ENCODE peak calls at places on chromosomes 2 and 18, in five cellular contexts. S is A549, E is psoas muscle, U is fibroblast of lung, B is endodermal cell. P is an unnamed sample. For H3K4me1, the result is how much of the 10 kb centered on the place peaks cover.

GRCh38 chr2:128798502-128799283 is 480.0 kb upstream of the HS6ST1 start:
- DNase-seq in S (no peak), E (no peak), U (no peak), B (peak), P (no peak)

GRCh38 chr2:1294882-1295281 is 118.4 kb upstream of the TPO start:
- DNase-seq in S (no peak), E (no peak), U (no peak), B (no peak), P (peak)

GRCh38 chr2:240747256-240747655 is 55.6 kb downstream of the AQP12A start:
- DNase-seq in S (no peak), E (no peak), U (no peak), B (no peak), P (no peak)

GRCh38 chr2:96400049-96401000 is 64.8 kb downstream of the NCAPH start:
- DNase-seq in S (no peak), E (no peak), U (no peak), B (no peak), P (no peak)

GRCh38 chr2:44171018-44171417 is 2.3 kb downstream of the PPM1B start:
- DNase-seq in S (no peak), E (no peak), U (peak), B (no peak), P (no peak)

GRCh38 chr2:170928036-170928823 is 823 bp upstream of the GORASP2 start:
- DNase-seq in S (peak), E (no peak), U (peak), B (peak), P (no peak)

GRCh38 chr2:239576784-239577183 is 176.0 kb upstream of the HDAC4 start:
- DNase-seq in S (no peak), E (no peak), U (no peak), B (no peak), P (no peak)

GRCh38 chr18:23204589-23205235 is 69.4 kb downstream of the CABLES1 start:
- DNase-seq in S (no peak), E (no peak), U (no peak), B (no peak), P (no peak)

GRCh38 chr2:43960921-43961320 is 34.9 kb downstream of the LRPPRC start:
- DNase-seq in S (no peak), E (no peak), U (no peak), B (no peak), P (no peak)

GRCh38 chr18:23735021-23735464 is 45.8 kb downstream of the LAMA3 start:
- DNase-seq in S (no peak), E (no peak), U (peak), B (no peak), P (no peak)

GRCh38 chr2:205177505-205177904 is 504.8 kb upstream of the NRP2 start:
- DNase-seq in S (no peak), E (no peak), U (no peak), B (no peak), P (no peak)

GRCh38 chr2:142834003-142834402 is 43.5 kb upstream of the KYNU start:
- DNase-seq in S (no peak), E (no peak), U (peak), B (no peak), P (no peak)

GRCh38 chr2:106094101-106094860 is 99.8 kb downstream of the UXS1 start:
- DNase-seq in S (no peak), E (no peak), U (no peak), B (peak), P (peak)

GRCh38 chr2:173898178-173898668 is 67.0 kb downstream of the SP3 start:
- DNase-seq in S (no peak), E (no peak), U (peak), B (no peak), P (no peak)

GRCh38 chr2:165391791-165392190 is 77.7 kb upstream of the CSRNP3 start:
- DNase-seq in S (no peak), E (no peak), U (no peak), B (no peak), P (no peak)

GRCh38 chr2:8078760-8079159 is 603.1 kb upstream of the ID2 start:
- DNase-seq in S (no peak), E (no peak), U (no peak), B (no peak), P (no peak)

GRCh38 chr18:79804130-79804772 is 6.5 kb downstream of the KCNG2 start:
- DNase-seq in S (no peak), E (no peak), U (no peak), B (no peak), P (no peak)

GRCh38 chr2:55232863-55233657 is 572 bp downstream of the RPS27A start:
- DNase-seq in S (no peak), E (peak), U (peak), B (peak), P (no peak)

GRCh38 chr2:715847-716573 is 38.8 kb upstream of the TMEM18 start:
- DNase-seq in S (no peak), E (no peak), U (peak), B (no peak), P (no peak)

GRCh38 chr2:69549421-69549820 is 94.1 kb downstream of the AAK1 start:
- DNase-seq in S (no peak), E (no peak), U (no peak), B (no peak), P (no peak)

DNA sequence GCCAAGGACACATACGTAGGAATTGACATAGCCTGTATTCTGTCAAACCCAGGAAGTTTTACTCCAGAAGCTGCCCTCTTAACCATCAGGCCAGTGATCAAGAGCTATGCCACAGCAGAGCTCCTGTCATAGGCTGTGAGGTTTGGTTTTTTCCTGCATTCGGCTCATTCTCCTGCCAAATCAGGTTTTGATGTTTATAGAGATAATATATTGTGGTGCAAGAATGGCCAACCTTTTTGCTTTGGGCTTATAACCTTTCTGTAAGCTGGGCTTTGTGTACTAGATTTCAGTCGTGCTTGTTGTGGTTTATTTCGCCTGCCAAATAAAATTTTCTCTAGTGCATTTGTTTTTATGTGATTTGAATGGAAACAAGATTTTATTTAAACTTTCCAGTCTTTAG is 2.4 kb downstream of the KDM3A start:
- DNase-seq in S (no peak), E (no peak), U (no peak), B (no peak), P (no peak)
- H3K4me1 ChIP-seq in S (under half), E (half or more), U (under half), B (under half), P (half or more)

GRCh38 chr2:42217307-42217706 is 48.2 kb downstream of the EML4 start:
- DNase-seq in S (no peak), E (no peak), U (peak), B (no peak), P (no peak)
- TF ChIP-seq CTCF in S (no peak), E (no peak), U (no peak), B (no peak), P (no peak)

DNA sequence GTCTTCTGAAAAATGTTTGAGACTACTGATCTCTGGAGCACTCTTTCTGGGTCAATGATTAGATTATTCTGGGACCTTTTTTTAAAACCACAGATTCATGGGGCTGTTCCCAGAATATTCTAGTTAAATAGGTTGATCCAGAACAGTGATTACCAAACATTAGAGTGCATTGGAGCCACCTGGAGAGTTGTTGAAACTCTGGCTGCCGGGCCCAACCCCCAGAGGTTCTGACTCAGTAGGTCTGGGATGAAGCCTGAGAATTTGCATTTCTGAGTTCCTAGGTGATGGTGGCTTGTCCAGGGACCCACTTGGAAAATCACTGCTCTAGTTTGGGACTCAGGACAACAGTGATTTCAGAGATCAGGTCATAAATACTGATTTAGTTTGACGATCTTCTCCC is 197.3 kb downstream of the PTPRM start:
- DNase-seq in S (no peak), E (no peak), U (no peak), B (no peak), P (no peak)
- H3K4me1 ChIP-seq in S (half or more), E (half or more), U (under half), B (under half), P (under half)

GRCh38 chr2:34368304-34368703 is 769.2 kb upstream of the FAM98A start:
- DNase-seq in S (no peak), E (no peak), U (no peak), B (peak), P (no peak)

GRCh38 chr2:34365512-34365911 is 766.4 kb upstream of the FAM98A start:
- DNase-seq in S (no peak), E (no peak), U (no peak), B (no peak), P (no peak)

DNA sequence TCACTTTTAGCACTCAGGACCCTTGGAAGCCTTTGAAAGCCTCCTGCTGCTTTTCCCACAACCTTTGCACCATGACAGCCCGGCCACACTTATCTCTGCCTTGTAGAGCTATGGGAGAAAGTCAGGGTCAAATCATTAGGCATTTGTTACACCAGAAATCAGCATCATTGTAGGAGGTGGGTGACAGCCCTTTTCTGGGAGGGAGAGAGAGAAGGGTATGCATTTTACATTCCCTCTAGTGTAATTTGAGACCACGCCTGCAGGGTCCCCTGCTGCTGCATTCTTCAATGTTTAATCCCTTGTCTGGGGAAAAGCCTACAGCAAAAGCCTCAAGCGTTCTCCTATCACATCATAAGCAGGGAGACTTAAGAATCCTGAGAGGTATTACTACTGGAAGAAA is 766.8 kb upstream of the FAM98A start:
- DNase-seq in S (no peak), E (no peak), U (no peak), B (peak), P (no peak)
- TF ChIP-seq CTCF in S (no peak), E (no peak), U (no peak), B (peak), P (no peak)

DNA sequence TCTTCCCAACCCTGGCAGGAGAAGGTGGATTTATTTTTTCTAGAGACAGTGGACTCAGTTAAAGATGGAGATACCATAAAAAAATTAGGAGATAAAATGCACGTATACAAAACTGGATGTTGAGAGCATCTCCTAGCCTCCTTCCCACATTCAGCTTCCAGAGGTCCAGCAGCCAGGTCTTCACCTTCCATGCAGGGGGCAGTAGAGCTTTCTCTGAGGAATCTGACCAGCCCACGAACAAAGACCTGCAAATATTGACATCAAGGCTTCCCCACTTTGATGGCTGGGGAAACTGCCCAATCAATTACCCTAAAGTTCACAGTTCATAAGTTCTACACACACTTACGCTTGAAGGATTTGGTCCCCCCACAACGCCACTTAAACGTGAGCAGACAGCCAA is 24.5 kb downstream of the AQP4 start:
- DNase-seq in S (no peak), E (no peak), U (no peak), B (peak), P (no peak)
- H3K4me1 ChIP-seq in S (under half), E (under half), U (under half), B (under half), P (under half)

GRCh38 chr2:111961663-111962062 is 63.3 kb downstream of the MERTK start:
- DNase-seq in S (no peak), E (no peak), U (no peak), B (no peak), P (no peak)

GRCh38 chr2:111957872-111958354 is 59.5 kb downstream of the MERTK start:
- DNase-seq in S (no peak), E (no peak), U (no peak), B (no peak), P (no peak)

GRCh38 chr2:111954602-111955332 is 56.4 kb downstream of the MERTK start:
- DNase-seq in S (no peak), E (peak), U (no peak), B (no peak), P (no peak)

GRCh38 chr2:111952871-111953497 is 54.6 kb downstream of the MERTK start:
- DNase-seq in S (no peak), E (no peak), U (no peak), B (no peak), P (no peak)

DNA sequence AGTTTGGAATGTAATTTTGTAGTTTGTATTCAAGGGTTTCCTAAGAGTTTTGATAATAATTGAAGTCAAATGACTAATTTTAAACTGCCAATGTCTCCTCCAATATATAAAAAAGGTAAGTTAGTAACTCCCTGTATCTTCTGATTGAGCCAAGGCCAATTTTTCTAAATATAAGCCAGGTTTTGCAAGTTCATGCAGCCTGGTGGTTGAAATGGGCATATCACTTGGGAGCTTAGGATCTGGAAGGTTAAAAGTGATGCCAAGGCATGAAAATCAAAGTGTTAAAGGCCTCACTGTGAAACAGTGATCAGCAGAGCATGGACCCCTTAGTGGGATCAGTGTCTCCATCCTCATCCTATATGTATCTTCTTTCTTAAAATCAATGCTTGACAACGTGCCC is 60.5 kb downstream of the MERTK start:
- DNase-seq in S (no peak), E (no peak), U (no peak), B (no peak), P (no peak)
- TF ChIP-seq CTCF in S (no peak), E (no peak), U (peak), B (peak), P (peak)

GRCh38 chr2:65379168-65379672 is 53.2 kb downstream of the SPRED2 start:
- DNase-seq in S (no peak), E (no peak), U (no peak), B (no peak), P (peak)
- H3K4me1 ChIP-seq in S (half or more), E (under half), U (under half), B (under half), P (under half)

GRCh38 chr2:152335016-152335850 is at the start of gene FMNL2:
- DNase-seq in S (peak), E (peak), U (peak), B (peak), P (peak)
- TF ChIP-seq CTCF in S (no peak), E (no peak), U (no peak), B (peak), P (no peak)

GRCh38 chr2:207901847-207902246 is 123.5 kb downstream of the PLEKHM3 start:
- DNase-seq in S (no peak), E (no peak), U (no peak), B (no peak), P (no peak)
- H3K4me1 ChIP-seq in S (under half), E (under half), U (under half), B (under half), P (under half)

P was measured in esophagus muscularis mucosa.